ENCODE peak calls at places on chromosomes 7 and 10, in nine cellular contexts. M, H, L, P, R, E, G, O and D are unnamed samples.

GRCh38 chr7:134448359-134449229 is 10.3 kb downstream of the AKR1B1 start:
- DNase-seq in M (no peak), H (no peak), L (peak; percentile 24), P (no peak), R (no peak), E (peak; percentile 58), G (no peak), O (no peak), D (no peak)

GRCh38 chr7:129262333-129262732 is 37.5 kb downstream of the AHCYL2 start:
- DNase-seq in M (no peak), H (no peak), L (no peak), P (no peak), R (no peak), E (no peak), G (no peak), O (no peak), D (no peak)

GRCh38 chr10:121702351-121703320 is 104.4 kb upstream of the FGFR2 start:
- DNase-seq in M (no peak), H (no peak), L (peak; percentile 26), P (no peak), R (no peak), E (no peak), G (no peak), O (no peak), D (no peak)

GRCh38 chr7:114691605-114692004 is 230.3 kb upstream of the MDFIC start:
- DNase-seq in M (no peak), H (no peak), L (no peak), P (no peak), R (no peak), E (no peak), G (no peak), O (no peak), D (no peak)

GRCh38 chr7:135672560-135673359 is 10.4 kb downstream of the STMP1 start:
- DNase-seq in M (no peak), H (peak; percentile 14), L (peak; percentile 55), P (no peak), R (no peak), E (no peak), G (no peak), O (peak; percentile 70), D (no peak)

GRCh38 chr10:18684953-18685352 is 25.7 kb downstream of the ARL5B start:
- DNase-seq in M (no peak), H (no peak), L (no peak), P (no peak), R (no peak), E (no peak), G (no peak), O (no peak), D (no peak)

GRCh38 chr10:121696854-121697253 is 98.6 kb upstream of the FGFR2 start:
- DNase-seq in M (no peak), H (peak; percentile 58), L (no peak), P (no peak), R (no peak), E (no peak), G (peak; percentile 31), O (peak; percentile 45), D (no peak)

GRCh38 chr7:91164948-91165845 is 99.0 kb upstream of the FZD1 start:
- DNase-seq in M (no peak), H (no peak), L (peak; percentile 74), P (no peak), R (no peak), E (no peak), G (no peak), O (no peak), D (no peak)

GRCh38 chr7:133794490-133794889 is 332.6 kb upstream of the LRGUK start:
- DNase-seq in M (no peak), H (no peak), L (no peak), P (no peak), R (no peak), E (no peak), G (peak; percentile 22), O (no peak), D (no peak)

GRCh38 chr10:78817361-78817760 is 251.4 kb upstream of the ZMIZ1 start:
- DNase-seq in M (no peak), H (no peak), L (no peak), P (no peak), R (no peak), E (no peak), G (no peak), O (no peak), D (no peak)

GRCh38 chr10:73253226-73253557 is 748 bp upstream of the MRPS16 start:
- DNase-seq in M (no peak), H (no peak), L (no peak), P (no peak), R (no peak), E (no peak), G (no peak), O (no peak), D (no peak)
- TF ChIP-seq CTCF in M (no peak), H (peak; percentile 11), L (no peak), P (no peak), R (no peak), E (peak; percentile 25), G (no peak), O (no peak), D (no peak)

DNA sequence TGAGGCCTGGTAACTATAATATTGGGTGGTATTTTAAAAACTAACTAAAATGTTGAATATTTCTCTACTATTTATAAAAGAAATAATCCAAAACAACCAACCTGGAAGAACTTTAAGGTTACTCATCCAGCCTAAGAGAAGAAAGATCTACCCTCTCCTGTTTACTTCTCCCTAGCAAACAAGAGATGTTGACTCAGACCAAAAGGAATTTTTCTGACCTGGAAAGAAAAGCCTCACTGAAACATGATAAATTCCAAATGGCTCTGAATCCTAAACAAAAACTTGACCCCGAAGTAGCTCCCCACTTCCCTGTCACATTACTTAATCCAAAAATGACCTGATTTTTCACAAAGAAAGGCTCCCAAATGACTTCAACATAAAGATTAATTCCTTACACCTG is 101.2 kb downstream of the PARD3 start:
- DNase-seq in M (no peak), H (no peak), L (peak; percentile 60), P (no peak), R (no peak), E (no peak), G (no peak), O (no peak), D (no peak)
- TF ChIP-seq CTCF in M (no peak), H (no peak), L (no peak), P (no peak), R (no peak), E (no peak), G (no peak), O (no peak), D (no peak)

GRCh38 chr10:28676968-28677888 is at the start of gene BAMBI:
- DNase-seq in M (peak; percentile 82), H (peak; percentile 87), L (peak; percentile 88), P (peak; percentile 94), R (peak; percentile 90), E (no peak), G (peak; percentile 90), O (peak; percentile 95), D (peak; percentile 96)
- TF ChIP-seq CTCF in M (peak; percentile 62), H (peak; percentile 66), L (peak; percentile 85), P (peak; percentile 63), R (peak; percentile 54), E (peak; percentile 84), G (peak; percentile 89), O (peak; percentile 59), D (peak; percentile 82)

DNA sequence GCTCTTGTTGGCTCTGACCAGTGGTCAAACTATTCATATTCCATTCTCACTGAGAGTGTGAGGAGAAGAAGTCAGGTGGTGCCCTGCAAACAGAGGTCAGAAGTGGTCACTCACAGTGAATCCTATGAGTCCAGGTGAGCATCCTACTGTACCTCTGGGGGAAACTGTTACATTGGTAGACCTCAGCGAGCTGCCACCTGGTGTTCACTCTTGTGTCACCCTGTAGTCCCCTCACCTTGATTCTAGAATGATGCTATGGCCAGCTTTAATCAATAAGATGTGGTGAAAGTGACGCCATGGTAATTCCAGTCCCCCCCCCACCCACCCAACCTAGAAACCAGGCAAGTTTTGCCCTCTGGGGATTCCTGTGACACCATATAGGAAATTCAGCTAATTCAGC is 1.2 kb upstream of the AMPH start:
- DNase-seq in M (no peak), H (no peak), L (no peak), P (no peak), R (no peak), E (no peak), G (no peak), O (no peak), D (no peak)
- TF ChIP-seq CTCF in M (no peak), H (no peak), L (no peak), P (no peak), R (no peak), E (no peak), G (no peak), O (no peak), D (peak; percentile 11)

DNA sequence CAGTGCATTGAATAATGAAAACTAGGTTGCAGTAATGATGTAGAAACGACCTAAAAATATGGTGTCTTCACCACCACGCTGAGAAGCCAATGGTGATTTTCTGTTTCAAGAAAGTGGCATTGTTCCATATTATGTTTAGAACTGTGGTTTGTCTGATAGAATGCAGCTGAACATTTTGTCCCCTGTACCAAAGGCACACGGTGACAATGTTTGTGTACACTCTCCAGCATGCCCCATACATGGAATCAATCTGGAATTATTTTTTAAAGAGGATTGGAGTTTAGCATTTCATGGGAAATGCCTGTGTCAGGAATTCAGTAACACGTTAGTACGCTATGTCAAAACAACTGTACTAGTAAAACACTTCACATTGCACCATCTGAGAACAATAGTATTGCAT is 237.4 kb upstream of the AUTS2 start:
- DNase-seq in M (no peak), H (no peak), L (no peak), P (no peak), R (no peak), E (no peak), G (no peak), O (no peak), D (no peak)
- TF ChIP-seq CTCF in M (no peak), H (no peak), L (no peak), P (no peak), R (no peak), E (no peak), G (no peak), O (no peak), D (no peak)

GRCh38 chr10:119538632-119539358 is 3.7 kb downstream of the RGS10 start:
- DNase-seq in M (no peak), H (no peak), L (no peak), P (no peak), R (no peak), E (no peak), G (no peak), O (no peak), D (no peak)
- TF ChIP-seq CTCF in M (peak; percentile 21), H (no peak), L (no peak), P (no peak), R (no peak), E (no peak), G (no peak), O (peak; percentile 20), D (no peak)

GRCh38 chr7:14734839-14735321 is 167.7 kb downstream of the DGKB start:
- DNase-seq in M (no peak), H (peak; percentile 1), L (no peak), P (no peak), R (no peak), E (no peak), G (no peak), O (peak; percentile 43), D (no peak)
- TF ChIP-seq CTCF in M (no peak), H (peak; percentile 59), L (no peak), P (no peak), R (no peak), E (peak; percentile 47), G (no peak), O (peak; percentile 41), D (peak; percentile 60)